ENCODE peak calls at places on chromosomes 3 and 15, in eight cellular contexts. M is keratinocyte, A is HCT116, Y is OCI-LY7, E is endothelial cell of umbilical vein, I is astrocyte, U is IMR-90, Z is mammary epithelial cell. L is an unnamed sample.

GRCh38 chr3:10594915-10595314 is 89.5 kb upstream of the ATP2B2 start:
- DNase-seq in M (peak), U (peak), E (peak), A (peak), Y (peak), Z (peak), I (peak), L (peak)

GRCh38 chr3:10926831-10927521 is 65.6 kb upstream of the SLC6A1 start:
- DNase-seq in I (peak), U (no peak), A (no peak), Y (no peak), M (no peak), Z (no peak), E (peak), L (no peak)

GRCh38 chr3:161560006-161560637 is 63.5 kb downstream of the OTOL1 start:
- DNase-seq in Y (peak), I (peak), Z (peak), U (peak), E (no peak), M (no peak), A (peak), L (peak)

GRCh38 chr3:134392336-134392983 is 18.2 kb upstream of the AMOTL2 start:
- DNase-seq in A (no peak), E (peak), Z (no peak), U (peak), M (no peak), Y (no peak), I (no peak), L (no peak)

GRCh38 chr15:57509121-57509520 is 82.6 kb upstream of the MYZAP start:
- DNase-seq in Z (no peak), I (no peak), U (no peak), Y (no peak), M (no peak), A (no peak), E (no peak), L (peak)

GRCh38 chr3:160374472-160374871 is 24.6 kb downstream of the IFT80 start:
- DNase-seq in A (no peak), E (no peak), Z (no peak), M (no peak), U (no peak), I (no peak), Y (no peak), L (no peak)

GRCh38 chr3:5020262-5020722 is 41.1 kb downstream of the BHLHE40 start:
- DNase-seq in U (no peak), A (no peak), M (no peak), I (no peak), E (no peak), Y (no peak), Z (no peak), L (no peak)

GRCh38 chr15:53588773-53589172 is 170.7 kb downstream of the WDR72 start:
- DNase-seq in U (no peak), A (no peak), Z (peak), Y (no peak), M (no peak), I (peak), E (no peak), L (no peak)

GRCh38 chr15:66151809-66152208 is 101.7 kb downstream of the MEGF11 start:
- DNase-seq in M (no peak), A (no peak), U (no peak), E (no peak), Z (no peak), I (no peak), Y (no peak), L (peak)

GRCh38 chr15:78930577-78931388 is 14.1 kb downstream of the CTSH start:
- DNase-seq in Y (no peak), E (peak), M (peak), I (peak), U (peak), Z (peak), A (peak), L (no peak)

GRCh38 chr3:29427266-29428103 is 146.6 kb downstream of the RBMS3 start:
- DNase-seq in M (no peak), Z (no peak), U (no peak), A (no peak), I (peak), E (no peak), Y (no peak), L (no peak)

DNA sequence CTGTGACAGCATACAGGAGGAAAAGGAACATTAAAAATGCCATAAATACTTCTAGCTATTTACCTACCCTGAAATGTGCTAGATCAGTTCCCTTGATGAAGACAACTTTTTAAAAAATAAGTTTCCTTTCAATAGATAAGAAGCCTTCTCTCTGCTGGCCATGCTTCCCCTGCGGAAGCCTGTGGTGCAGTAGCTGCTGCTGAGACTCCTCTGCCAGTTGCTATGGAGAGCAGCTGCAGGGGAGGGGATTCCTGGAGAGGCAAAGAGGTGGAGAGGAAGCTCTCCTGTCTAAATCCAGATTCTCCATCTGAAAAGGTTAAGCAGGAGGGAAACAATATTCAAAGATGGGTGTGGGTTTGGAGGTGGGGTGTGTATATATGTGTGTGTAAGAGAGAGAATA is 69.8 kb upstream of the BFSP2 start:
- DNase-seq in E (no peak), A (no peak), M (no peak), I (no peak), Y (no peak), Z (no peak), U (no peak), L (peak)
- H3K27ac ChIP-seq in E (no peak), A (no peak), M (no peak), I (no peak), Y (no peak), Z (no peak), U (no peak), L (no peak)

GRCh38 chr3:27575509-27575908 is 91.3 kb upstream of the SLC4A7 start:
- DNase-seq in Z (no peak), E (no peak), A (no peak), Y (no peak), U (no peak), M (no peak), I (no peak), L (no peak)
- H2AFZ ChIP-seq in Z (no peak), E (no peak), A (no peak), Y (no peak), U (no peak), M (no peak), I (no peak), L (no peak)

GRCh38 chr3:184157206-184157605 is 2.0 kb downstream of the DVL3 start:
- DNase-seq in M (no peak), Y (no peak), Z (no peak), U (no peak), I (no peak), A (no peak), E (no peak), L (peak)
- H3K4me3 ChIP-seq in M (peak), Y (peak), Z (peak), U (peak), I (peak), A (peak), E (peak), L (peak)

GRCh38 chr3:52155912-52156311 is 1.7 kb upstream of the POC1A start:
- DNase-seq in U (no peak), A (no peak), Y (no peak), I (no peak), M (no peak), Z (no peak), E (no peak), L (no peak)

GRCh38 chr3:52150357-52150756 is 3.9 kb downstream of the POC1A start:
- DNase-seq in I (no peak), U (no peak), E (no peak), A (no peak), Z (no peak), M (no peak), Y (no peak), L (no peak)

GRCh38 chr3:52154135-52155094 is at the start of gene POC1A:
- DNase-seq in A (peak), Z (peak), I (peak), M (peak), Y (peak), U (peak), E (peak), L (peak)

GRCh38 chr3:52150860-52151259 is 3.4 kb downstream of the POC1A start:
- DNase-seq in A (no peak), Y (no peak), I (no peak), E (no peak), Z (no peak), M (no peak), U (no peak), L (no peak)

GRCh38 chr3:52153389-52154096 is 680 bp downstream of the POC1A start:
- DNase-seq in Z (peak), Y (peak), E (no peak), A (peak), U (peak), I (no peak), M (no peak), L (peak)
- H3K27ac ChIP-seq in Z (peak), Y (peak), E (peak), A (peak), U (peak), I (peak), M (peak), L (no peak)

GRCh38 chr3:128994581-128995161 is 795 bp upstream of the CFAP92 start:
- DNase-seq in U (no peak), E (no peak), A (no peak), M (no peak), Z (no peak), I (no peak), Y (no peak), L (no peak)
- H2AFZ ChIP-seq in U (no peak), E (no peak), A (no peak), M (no peak), Z (peak), I (peak), Y (peak), L (no peak)

GRCh38 chr15:23039151-23039916 is at the start of gene TUBGCP5:
- DNase-seq in Y (peak), Z (peak), U (peak), E (peak), I (peak), M (peak), A (peak), L (peak)

GRCh38 chr15:23033979-23034378 is 5.4 kb downstream of the TUBGCP5 start:
- DNase-seq in E (no peak), A (no peak), Z (no peak), I (no peak), U (no peak), Y (no peak), M (no peak), L (no peak)

GRCh38 chr15:23035964-23036566 is 3.3 kb downstream of the TUBGCP5 start:
- DNase-seq in Z (peak), M (peak), E (peak), Y (peak), I (peak), U (peak), A (peak), L (peak)

GRCh38 chr15:23039917-23040281 is 530 bp upstream of the TUBGCP5 start:
- DNase-seq in I (no peak), A (no peak), E (no peak), M (no peak), U (no peak), Z (no peak), Y (no peak), L (no peak)

DNA sequence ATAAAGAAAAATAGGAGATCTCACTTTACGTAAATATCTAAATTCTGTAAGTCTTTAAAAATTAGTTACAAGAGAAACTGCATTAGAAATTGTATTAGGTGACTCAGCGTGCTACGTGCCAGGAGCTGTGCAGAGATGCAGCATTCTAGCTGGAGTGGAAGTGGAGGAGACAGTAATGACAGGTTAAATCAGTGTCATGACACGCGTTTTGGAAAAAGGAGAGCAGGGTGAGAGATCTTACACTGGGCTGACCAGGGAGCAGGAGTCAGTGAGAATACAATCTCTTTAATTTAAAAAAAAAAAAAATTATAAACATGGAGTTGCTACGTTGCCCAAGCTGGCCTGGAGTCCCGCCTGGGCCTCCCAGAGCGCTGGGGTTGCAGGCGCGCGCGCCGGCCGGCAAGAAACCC is 623 bp downstream of the TUBGCP5 start:
- DNase-seq in M (no peak), Y (no peak), U (peak), E (peak), Z (peak), I (peak), A (no peak), L (no peak)
- H3K4me3 ChIP-seq in M (peak), Y (peak), U (peak), E (peak), Z (peak), I (peak), A (peak), L (peak)

GRCh38 chr15:49898097-49898496 is 220.9 kb downstream of the ATP8B4 start:
- DNase-seq in I (no peak), Z (no peak), Y (no peak), A (no peak), U (no peak), E (no peak), M (no peak), L (no peak)

GRCh38 chr15:49898575-49899283 is 220.3 kb downstream of the ATP8B4 start:
- DNase-seq in Y (no peak), I (no peak), A (no peak), E (no peak), M (no peak), U (no peak), Z (no peak), L (no peak)

GRCh38 chr15:49901867-49902775 is 216.9 kb downstream of the ATP8B4 start:
- DNase-seq in Y (no peak), A (no peak), E (no peak), Z (peak), I (peak), U (peak), M (no peak), L (no peak)

GRCh38 chr15:49900836-49901235 is 218.2 kb downstream of the ATP8B4 start:
- DNase-seq in U (no peak), I (no peak), E (no peak), Y (no peak), Z (no peak), M (no peak), A (no peak), L (no peak)

DNA sequence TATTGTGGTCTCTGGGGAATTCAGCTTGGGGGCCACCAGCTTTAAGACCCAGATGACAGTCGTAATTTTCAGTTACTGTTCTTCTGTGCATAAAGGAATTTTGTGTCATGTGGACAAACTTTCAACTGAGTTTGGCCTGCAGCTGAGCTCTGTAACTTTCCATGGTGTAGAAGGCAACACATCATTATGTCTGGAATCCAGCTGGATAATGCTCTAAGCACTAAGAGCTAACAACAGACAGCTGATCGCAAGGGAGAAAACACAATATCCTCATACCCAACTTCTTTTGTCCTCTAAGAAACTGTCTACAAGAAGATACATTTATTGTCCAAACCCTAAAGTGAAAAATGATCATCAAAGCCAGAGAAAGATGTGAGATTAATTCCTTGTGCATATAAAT is 219.0 kb downstream of the ATP8B4 start:
- DNase-seq in I (no peak), A (no peak), E (no peak), M (no peak), Z (no peak), U (peak), Y (no peak), L (no peak)
- H3K27ac ChIP-seq in I (no peak), A (no peak), E (no peak), M (no peak), Z (no peak), U (peak), Y (no peak), L (no peak)

L was measured in neural progenitor cell.